ENCODE peak calls at places on chromosomes 5 and 9, in five cellular contexts. K is heart left ventricle; L is stimulated activated CD8-positive, alpha-beta memory T cell treated with anti-CD3 and anti-CD28 coated beads, Interleukin-15, amount 100 ng/mL, for 24 hours; R is activated naive CD4-positive, alpha-beta T cell treated with anti-CD3 and anti-CD28 coated beads, Interleukin-2, amount 50 U/mL, for 72 hours; A is foreskin fibroblast. J is an unnamed sample.

GRCh38 chr9:129740174-129740573 is 12.7 kb downstream of the PTGES start:
- DNase-seq in R (no peak), L (no peak), A (no peak), K (no peak), J (no peak)

GRCh38 chr9:93297659-93298497 is 113.9 kb downstream of the WNK2 start:
- DNase-seq in R (no peak), A (no peak), L (no peak), K (no peak), J (no peak)

GRCh38 chr5:151659001-151659754 is 27.5 kb downstream of the SPARC start:
- DNase-seq in R (peak), A (peak), L (peak), K (peak), J (peak)

GRCh38 chr5:111734013-111734412 is 23.0 kb downstream of the NREP start:
- DNase-seq in A (peak), R (no peak), K (no peak), L (no peak), J (no peak)

GRCh38 chr5:16886366-16886736 is 49.7 kb downstream of the MYO10 start:
- DNase-seq in L (no peak), K (no peak), A (peak), R (no peak), J (no peak)

GRCh38 chr5:131286400-131286715 is 22.5 kb downstream of the CDC42SE2 start:
- DNase-seq in K (no peak), R (no peak), L (no peak), A (no peak), J (no peak)

GRCh38 chr5:134195666-134196065 is 18.9 kb upstream of the SKP1 start:
- DNase-seq in A (no peak), L (no peak), K (no peak), R (no peak), J (no peak)

GRCh38 chr9:133122167-133122550 is 1.1 kb upstream of the RALGDS start:
- DNase-seq in L (no peak), A (no peak), R (no peak), K (no peak), J (no peak)

GRCh38 chr5:132445640-132445923 is 45.0 kb downstream of the IRF1 start:
- DNase-seq in K (no peak), L (no peak), A (no peak), R (no peak), J (no peak)

GRCh38 chr5:40614923-40615585 is 64.7 kb upstream of the PTGER4 start:
- DNase-seq in L (no peak), K (no peak), R (no peak), A (no peak), J (no peak)

GRCh38 chr9:33787839-33788238 is 7.5 kb upstream of the PRSS3 start:
- DNase-seq in L (no peak), K (peak), R (no peak), A (no peak), J (no peak)

GRCh38 chr5:33854733-33855151 is 37.0 kb downstream of the ADAMTS12 start:
- DNase-seq in R (no peak), A (peak), L (no peak), K (no peak), J (no peak)

GRCh38 chr9:12631866-12632265 is 61.3 kb upstream of the TYRP1 start:
- DNase-seq in R (no peak), K (no peak), A (no peak), L (no peak), J (no peak)

GRCh38 chr9:126531035-126531571 is 82.6 kb upstream of the LMX1B start:
- DNase-seq in K (no peak), R (no peak), A (no peak), L (no peak), J (no peak)

GRCh38 chr9:8880031-8880430 is 1080.5 kb upstream of the DMAC1 start:
- DNase-seq in A (no peak), R (no peak), L (no peak), K (no peak), J (no peak)

GRCh38 chr5:93343570-93343969 is 237.4 kb downstream of the NR2F1-AS1 start:
- DNase-seq in K (no peak), A (no peak), L (no peak), R (no peak), J (no peak)

GRCh38 chr9:86822414-86822813 is 124.9 kb downstream of the GAS1 start:
- DNase-seq in K (no peak), L (no peak), A (no peak), R (no peak), J (no peak)

GRCh38 chr5:107724642-107725041 is 53.9 kb upstream of the EFNA5 start:
- DNase-seq in A (no peak), R (no peak), K (no peak), L (no peak), J (no peak)

GRCh38 chr9:118281787-118282186 is 577.6 kb downstream of the TLR4 start:
- DNase-seq in R (no peak), L (no peak), K (no peak), A (no peak), J (no peak)

GRCh38 chr9:93818795-93819472 is 136.2 kb downstream of the BARX1 start:
- DNase-seq in R (no peak), L (no peak), A (no peak), K (no peak), J (no peak)

GRCh38 chr9:107615325-107615724 is 125.8 kb upstream of the KLF4 start:
- DNase-seq in K (no peak), R (no peak), L (no peak), A (peak), J (no peak)

GRCh38 chr9:104743377-104743985 is 4.0 kb upstream of the NIPSNAP3A start:
- DNase-seq in A (peak), K (no peak), L (no peak), R (peak), J (peak)

GRCh38 chr5:137845472-137845871 is 22.2 kb upstream of the MYOT start:
- DNase-seq in R (no peak), L (no peak), K (no peak), A (no peak), J (no peak)

J was measured in DMS79 treated with DMSO at 0.1 percent for 48 hours.